ENCODE peak calls at places on chromosomes 12 and 14, in seven cellular contexts. E is pancreas, K is colonic mucosa, B is HCT116, C is A549, X is dorsolateral prefrontal cortex, Z is Karpas-422. O is an unnamed sample.

GRCh38 chr14:79544671-79545070 is 666.6 kb downstream of the DIO2 start:
- DNase-seq in E (no peak), K (no peak), B (no peak), C (no peak), X (no peak), Z (no peak), O (no peak)

GRCh38 chr12:69908208-69908607 is 83.2 kb downstream of the MYRFL start:
- DNase-seq in E (no peak), K (no peak), B (no peak), C (no peak), X (no peak), Z (no peak), O (no peak)

GRCh38 chr14:71362920-71363584 is 455.8 kb downstream of the PCNX1 start:
- DNase-seq in E (no peak), K (no peak), B (no peak), C (no peak), X (no peak), Z (no peak), O (no peak)

GRCh38 chr14:91232631-91233030 is 11.9 kb downstream of the GPR68 start:
- DNase-seq in E (no peak), K (no peak), B (no peak), C (no peak), X (no peak), Z (no peak), O (no peak)

GRCh38 chr12:101792046-101792931 is 38.5 kb downstream of the GNPTAB start:
- DNase-seq in E (no peak), K (no peak), B (no peak), C (no peak), X (no peak), Z (no peak), O (no peak)

GRCh38 chr14:54682578-54682977 is 115.7 kb downstream of the SAMD4A start:
- DNase-seq in E (no peak), K (no peak), B (no peak), C (no peak), X (no peak), Z (no peak), O (no peak)

GRCh38 chr12:54444202-54444601 is 25.1 kb upstream of the ITGA5 start:
- DNase-seq in E (no peak), K (no peak), B (no peak), C (no peak), X (no peak), Z (no peak), O (no peak)

GRCh38 chr12:115337693-115338543 is 653.9 kb upstream of the TBX3 start:
- DNase-seq in E (peak), K (peak), B (peak), C (peak), X (no peak), Z (no peak), O (peak)

GRCh38 chr12:5467941-5468340 is 36.0 kb downstream of the NTF3 start:
- DNase-seq in E (no peak), K (no peak), B (no peak), C (no peak), X (no peak), Z (no peak), O (no peak)

GRCh38 chr12:12823308-12823707 is 10.2 kb downstream of the DDX47 start:
- DNase-seq in E (no peak), K (no peak), B (no peak), C (peak), X (no peak), Z (no peak), O (no peak)

GRCh38 chr14:96699666-96700065 is 97.5 kb upstream of the VRK1 start:
- DNase-seq in E (no peak), K (no peak), B (no peak), C (no peak), X (no peak), Z (no peak), O (no peak)

GRCh38 chr14:45252356-45253069 is 489 bp downstream of the MIS18BP1 start:
- DNase-seq in E (no peak), K (peak), B (no peak), C (peak), X (no peak), Z (peak), O (no peak)

GRCh38 chr12:131800594-131801135 is 27.5 kb upstream of the MMP17 start:
- DNase-seq in E (no peak), K (no peak), B (no peak), C (no peak), X (no peak), Z (no peak), O (no peak)

GRCh38 chr14:59278111-59278510 is 89.6 kb downstream of the DAAM1 start:
- DNase-seq in E (no peak), K (no peak), B (peak), C (peak), X (no peak), Z (no peak), O (no peak)

GRCh38 chr14:66032800-66033199 is 453.4 kb upstream of the CCDC196 start:
- DNase-seq in E (no peak), K (no peak), B (no peak), C (no peak), X (no peak), Z (no peak), O (no peak)

GRCh38 chr12:52245962-52246577 is 13.0 kb downstream of the KRT7 start:
- DNase-seq in E (no peak), K (no peak), B (no peak), C (peak), X (no peak), Z (no peak), O (no peak)

GRCh38 chr14:26403760-26404159 is 194.1 kb downstream of the NOVA1 start:
- DNase-seq in E (no peak), K (no peak), B (no peak), C (no peak), X (no peak), Z (no peak), O (no peak)

GRCh38 chr14:73209943-73210342 is 27.4 kb upstream of the PAPLN start:
- DNase-seq in E (no peak), K (no peak), B (no peak), C (no peak), X (no peak), Z (no peak), O (no peak)

GRCh38 chr12:15446798-15447197 is 124.5 kb downstream of the PTPRO start:
- DNase-seq in E (no peak), K (no peak), B (no peak), C (peak), X (no peak), Z (no peak), O (no peak)

GRCh38 chr12:1878214-1878613 is 40.2 kb downstream of the CACNA2D4 start:
- DNase-seq in E (no peak), K (peak), B (no peak), C (no peak), X (no peak), Z (no peak), O (no peak)

GRCh38 chr12:59698599-59698998 is 102.8 kb downstream of the SLC16A7 start:
- DNase-seq in E (no peak), K (no peak), B (no peak), C (no peak), X (no peak), Z (no peak), O (no peak)

GRCh38 chr12:125610971-125611370 is 545.7 kb downstream of the AACS start:
- DNase-seq in E (no peak), K (no peak), B (no peak), C (no peak), X (no peak), Z (no peak), O (no peak)

GRCh38 chr14:35949933-35950332 is 123.8 kb downstream of the BRMS1L start:
- DNase-seq in E (peak), K (no peak), B (no peak), C (peak), X (no peak), Z (no peak), O (no peak)

GRCh38 chr14:78243187-78243586 is 73.0 kb downstream of the NRXN3 start:
- DNase-seq in E (no peak), K (no peak), B (no peak), C (no peak), X (no peak), Z (no peak), O (no peak)

GRCh38 chr12:115102450-115102849 is 418.5 kb upstream of the TBX3 start:
- DNase-seq in E (no peak), K (no peak), B (no peak), C (no peak), X (no peak), Z (no peak), O (no peak)

GRCh38 chr14:103847954-103848719 is 762 bp upstream of the PPP1R13B start:
- DNase-seq in E (no peak), K (no peak), B (no peak), C (no peak), X (no peak), Z (no peak), O (peak)

GRCh38 chr14:103846569-103847438 is 571 bp downstream of the PPP1R13B start:
- DNase-seq in E (peak), K (peak), B (no peak), C (no peak), X (no peak), Z (peak), O (no peak)

GRCh38 chr14:103847439-103847953 is at the start of gene PPP1R13B:
- DNase-seq in E (peak), K (peak), B (peak), C (peak), X (peak), Z (peak), O (peak)

GRCh38 chr14:103846008-103846568 is 1.3 kb downstream of the PPP1R13B start:
- DNase-seq in E (no peak), K (no peak), B (no peak), C (no peak), X (no peak), Z (no peak), O (no peak)

GRCh38 chr14:103845327-103845726 is 2.0 kb downstream of the PPP1R13B start:
- DNase-seq in E (no peak), K (no peak), B (no peak), C (no peak), X (no peak), Z (no peak), O (no peak)
- H3K27ac ChIP-seq in E (no peak), K (no peak), B (no peak), C (no peak), X (no peak), Z (no peak), O (no peak)

DNA sequence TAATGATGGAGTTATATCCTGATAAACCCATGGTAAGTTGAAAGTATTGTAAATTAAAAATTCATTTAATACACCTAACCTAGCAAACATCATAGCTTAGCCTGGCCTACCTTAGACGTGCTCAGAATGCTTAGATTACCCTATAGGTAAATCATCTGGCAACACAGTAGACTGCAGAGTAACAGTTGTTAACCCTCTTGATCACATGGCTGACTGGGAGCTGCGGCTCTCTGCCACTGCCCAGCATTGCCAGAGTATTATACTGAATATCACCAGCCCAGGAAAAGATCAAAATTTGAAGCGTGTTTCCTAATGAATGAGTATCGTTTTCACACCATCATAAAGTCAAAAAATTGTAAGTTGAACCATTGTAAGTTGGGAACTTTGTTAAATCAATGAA is 17.8 kb upstream of the TMPRSS12 start:
- DNase-seq in E (no peak), K (no peak), B (no peak), C (no peak), X (no peak), Z (peak), O (no peak)
- H3K27ac ChIP-seq in E (peak), K (no peak), B (no peak), C (peak), X (peak), Z (peak), O (no peak)

DNA sequence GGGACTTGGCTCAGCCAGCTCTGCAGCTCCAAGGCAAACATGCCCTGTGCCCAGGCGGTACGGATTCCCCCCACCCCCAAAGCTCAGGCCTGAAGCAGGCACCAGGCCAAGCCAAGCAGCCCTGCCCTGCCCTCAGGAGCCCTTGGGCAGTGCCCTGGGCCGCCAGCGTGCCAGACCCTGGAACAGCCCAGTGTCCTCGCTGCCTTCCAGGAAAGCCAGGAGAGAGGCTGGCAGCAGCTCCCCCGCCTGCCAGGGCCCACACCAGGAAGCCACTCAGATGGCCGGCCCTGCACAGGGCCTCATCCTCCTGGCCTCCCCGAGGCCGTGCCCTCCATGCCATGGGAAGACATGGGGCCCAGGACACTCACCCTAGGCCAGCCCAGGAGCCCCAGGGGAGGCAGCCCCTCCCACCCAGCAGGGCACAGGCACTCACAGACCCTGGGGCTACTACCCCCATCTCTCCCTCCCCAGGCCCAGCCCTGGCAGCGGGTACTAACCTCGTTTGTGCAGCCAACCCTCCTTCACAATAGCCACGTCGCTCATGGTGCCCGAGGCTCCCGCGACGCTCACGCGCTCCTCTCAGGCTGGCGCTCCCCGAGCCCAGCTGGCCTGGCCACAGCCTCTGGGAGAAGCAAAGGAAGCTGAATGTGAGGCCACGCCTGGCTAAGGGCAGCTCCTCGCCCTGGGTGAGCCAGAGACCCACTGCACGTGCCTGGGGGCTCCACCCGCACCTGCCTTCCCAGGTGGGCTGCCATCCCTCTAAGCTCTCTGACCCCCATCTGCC is 3.3 kb downstream of the AKT1 start:
- DNase-seq in E (peak), K (no peak), B (no peak), C (no peak), X (no peak), Z (no peak), O (no peak)
- H3K27ac ChIP-seq in E (peak), K (no peak), B (peak), C (no peak), X (no peak), Z (no peak), O (no peak)

DNA sequence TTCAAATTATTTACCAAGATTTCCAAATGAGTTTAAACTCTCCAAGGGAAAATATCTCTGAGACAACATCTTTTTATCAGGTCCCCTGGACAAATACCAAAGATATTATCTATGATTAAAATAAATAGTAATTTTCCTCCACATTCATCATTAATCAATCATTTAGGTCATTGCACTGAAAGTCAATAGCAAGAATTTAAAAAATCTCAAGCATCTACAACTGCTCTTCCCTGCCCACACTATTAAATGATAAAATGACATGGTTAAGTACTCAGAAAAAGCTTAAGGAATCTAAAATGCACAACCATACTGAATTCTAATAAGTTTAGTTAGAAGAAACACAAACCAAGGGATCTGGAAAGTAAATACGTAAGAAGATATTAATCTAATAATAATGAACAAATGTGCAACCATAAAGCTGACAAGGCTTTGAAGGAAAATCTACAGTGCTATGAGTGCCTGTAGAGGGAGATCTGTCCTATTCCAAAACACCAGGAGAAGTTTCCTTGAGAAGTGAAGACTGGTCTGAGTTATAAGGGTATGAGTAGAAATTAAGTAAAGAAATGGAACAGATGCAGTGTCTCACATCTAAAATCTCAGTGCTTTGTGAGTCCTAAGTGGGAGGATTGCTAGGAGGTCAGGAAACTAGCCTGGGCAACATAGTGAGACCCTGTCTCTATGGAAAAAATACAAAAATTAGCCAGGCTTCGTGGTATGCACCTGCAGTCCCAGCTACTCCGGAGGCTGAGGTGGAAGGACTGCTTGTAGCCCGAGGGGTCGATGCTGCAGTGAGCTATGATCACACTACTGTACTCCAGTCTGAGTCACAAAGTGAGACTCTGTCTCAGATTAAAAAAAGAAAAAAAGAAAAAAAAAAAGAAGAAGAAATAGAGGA is 19.2 kb downstream of the INTS13 start:
- DNase-seq in E (no peak), K (no peak), B (no peak), C (no peak), X (no peak), Z (no peak), O (no peak)
- H3K27ac ChIP-seq in E (no peak), K (no peak), B (no peak), C (no peak), X (peak), Z (no peak), O (no peak)

GRCh38 chr14:74549588-74549987 is 56.0 kb downstream of the ISCA2 start:
- DNase-seq in E (no peak), K (no peak), B (no peak), C (peak), X (no peak), Z (peak), O (peak)

GRCh38 chr14:74547331-74547927 is 53.9 kb downstream of the ISCA2 start:
- DNase-seq in E (no peak), K (no peak), B (no peak), C (no peak), X (peak), Z (no peak), O (peak)

GRCh38 chr14:74550071-74550470 is 56.5 kb downstream of the ISCA2 start:
- DNase-seq in E (no peak), K (no peak), B (no peak), C (no peak), X (peak), Z (no peak), O (peak)

GRCh38 chr14:74551001-74551400 is 57.4 kb downstream of the ISCA2 start:
- DNase-seq in E (no peak), K (no peak), B (no peak), C (no peak), X (peak), Z (no peak), O (peak)

DNA sequence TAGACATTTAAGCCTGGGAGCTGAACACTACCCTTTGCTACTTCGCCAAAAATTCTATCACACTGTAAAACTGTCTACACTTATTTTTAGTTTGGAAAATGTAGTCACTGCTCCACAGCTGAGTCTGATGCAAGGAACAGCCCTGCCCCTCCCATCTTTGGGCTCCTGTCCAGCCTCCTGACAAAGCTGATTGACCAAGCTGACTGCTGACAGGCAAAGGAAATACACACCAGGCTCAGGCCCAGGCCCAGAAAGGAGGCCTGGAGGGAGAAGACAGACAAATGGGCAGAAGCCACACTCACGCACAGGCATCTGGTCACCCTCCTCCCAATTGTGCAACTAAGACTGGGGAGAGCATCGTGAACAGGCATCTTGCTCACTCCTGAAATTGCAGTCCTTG is 55.3 kb downstream of the ISCA2 start:
- DNase-seq in E (no peak), K (no peak), B (no peak), C (no peak), X (peak), Z (no peak), O (peak)
- H3K27ac ChIP-seq in E (no peak), K (no peak), B (no peak), C (no peak), X (no peak), Z (no peak), O (peak)

GRCh38 chr14:103057028-103057371 is 349 bp downstream of the CDC42BPB start:
- DNase-seq in E (peak), K (no peak), B (no peak), C (no peak), X (peak), Z (no peak), O (no peak)
- H3K27ac ChIP-seq in E (peak), K (peak), B (peak), C (peak), X (peak), Z (no peak), O (peak)